ENCODE peak calls at places on chromosomes 2 and 18, in nine cellular contexts. M, H, G, B, L, O, X, T and P are unnamed samples.

GRCh38 chr2:229408982-229409381 is 137.9 kb upstream of the PID1 start:
- DNase-seq in O (no peak), T (no peak), G (no peak), B (no peak), H (no peak), X (no peak), L (no peak), M (no peak), P (no peak)

GRCh38 chr2:240626531-240627300 is 1.4 kb downstream of the GPR35 start:
- DNase-seq in H (peak; percentile 42), X (no peak), L (no peak), T (no peak), G (no peak), B (peak; percentile 49), O (peak; percentile 76), M (peak; percentile 67), P (no peak)

GRCh38 chr2:9408641-9409151 is 14.6 kb downstream of the ITGB1BP1 start:
- DNase-seq in L (peak; percentile 93), X (no peak), B (no peak), H (no peak), T (no peak), O (no peak), M (no peak), G (no peak), P (peak; percentile 45)

GRCh38 chr2:26724004-26724750 is 31.7 kb downstream of the KCNK3 start:
- DNase-seq in B (peak; percentile 61), G (peak; percentile 47), M (no peak), X (no peak), H (no peak), L (peak; percentile 90), O (peak; percentile 90), T (peak; percentile 78), P (no peak)

GRCh38 chr2:240831594-240832204 is 11.7 kb upstream of the KIF1A start:
- DNase-seq in L (no peak), M (peak; percentile 65), T (no peak), H (no peak), G (no peak), X (no peak), B (no peak), O (peak; percentile 88), P (no peak)

GRCh38 chr2:211836409-211836808 is 702.2 kb downstream of the ERBB4 start:
- DNase-seq in B (no peak), G (no peak), O (no peak), X (no peak), L (no peak), T (no peak), H (no peak), M (no peak), P (no peak)

GRCh38 chr2:144426355-144426754 is 93.6 kb downstream of the ZEB2 start:
- DNase-seq in O (no peak), B (no peak), L (no peak), X (no peak), G (no peak), M (no peak), H (no peak), T (no peak), P (no peak)

GRCh38 chr2:63861220-63861822 is 19.6 kb downstream of the UGP2 start:
- DNase-seq in T (peak; percentile 35), O (no peak), H (no peak), G (no peak), L (peak; percentile 82), X (no peak), B (peak; percentile 56), M (peak; percentile 79), P (peak; percentile 29)

GRCh38 chr2:225670111-225670974 is 270.8 kb downstream of the NYAP2 start:
- DNase-seq in M (no peak), T (peak; percentile 13), G (peak; percentile 29), H (no peak), L (peak; percentile 72), X (no peak), B (no peak), O (no peak), P (no peak)

GRCh38 chr2:129695496-129695895 is 284.0 kb upstream of the RAB6C start:
- DNase-seq in G (no peak), X (no peak), H (no peak), B (no peak), O (no peak), M (no peak), L (no peak), T (no peak), P (no peak)

GRCh38 chr18:46366211-46366610 is 262.0 kb downstream of the HAUS1 start:
- DNase-seq in M (no peak), B (no peak), X (no peak), T (no peak), G (no peak), L (no peak), H (no peak), O (no peak), P (no peak)

GRCh38 chr2:1758112-1758630 is 13.9 kb upstream of the PXDN start:
- DNase-seq in X (no peak), B (no peak), T (no peak), G (no peak), O (peak; percentile 60), H (no peak), L (no peak), M (no peak), P (no peak)

GRCh38 chr2:201357216-201357615 is at the start of gene FLACC1:
- DNase-seq in O (no peak), X (no peak), B (no peak), M (no peak), H (no peak), T (peak; percentile 79), G (peak; percentile 38), L (peak; percentile 37), P (no peak)

GRCh38 chr18:24528857-24529256 is 68.4 kb downstream of the HRH4 start:
- DNase-seq in X (no peak), M (no peak), B (no peak), T (no peak), G (no peak), O (no peak), H (no peak), L (no peak), P (no peak)

GRCh38 chr2:217573565-217573964 is 429.2 kb downstream of the TNS1 start:
- DNase-seq in X (no peak), B (no peak), H (no peak), M (no peak), G (no peak), O (no peak), L (peak; percentile 44), T (no peak), P (no peak)

GRCh38 chr18:50970006-50970405 is 2.2 kb downstream of the ELAC1 start:
- DNase-seq in O (no peak), L (no peak), X (no peak), T (no peak), H (no peak), M (no peak), G (no peak), B (peak; percentile 64), P (peak; percentile 78)